ENCODE peak calls at places on chromosomes 7 and 10, in four cellular contexts. N is T-helper 17 cell, X is HS-5, O is NCI-H2081. M is an unnamed sample.

GRCh38 chr10:29858352-29859267 is 200.8 kb downstream of the JCAD start:
- DNase-seq in O (no peak), X (peak), N (no peak), M (no peak)

GRCh38 chr7:25025218-25025671 is 45.3 kb upstream of the OSBPL3 start:
- DNase-seq in N (no peak), X (peak), O (no peak), M (no peak)

GRCh38 chr7:102991540-102992214 is 78.9 kb downstream of the LRRC17 start:
- DNase-seq in X (peak), O (peak), N (no peak), M (no peak)

GRCh38 chr10:130175074-130175473 is 38.9 kb downstream of the GLRX3 start:
- DNase-seq in N (no peak), O (no peak), X (no peak), M (no peak)

GRCh38 chr10:36129051-36129450 is 487.0 kb upstream of the FZD8 start:
- DNase-seq in N (no peak), O (no peak), X (no peak), M (no peak)

GRCh38 chr7:20350518-20350951 is 19.8 kb downstream of the ITGB8 start:
- DNase-seq in N (no peak), X (no peak), O (no peak), M (no peak)

GRCh38 chr7:130901209-130901783 is 167.3 kb upstream of the KLF14 start:
- DNase-seq in X (no peak), O (no peak), N (no peak), M (no peak)

GRCh38 chr7:157612009-157612663 is 275.3 kb downstream of the DNAJB6 start:
- DNase-seq in O (no peak), N (no peak), X (no peak), M (no peak)

GRCh38 chr7:17966706-17967105 is 26.4 kb upstream of the SNX13 start:
- DNase-seq in X (no peak), O (no peak), N (no peak), M (no peak)

GRCh38 chr10:132439025-132439388 is 42.0 kb downstream of the PWWP2B start:
- DNase-seq in N (no peak), X (no peak), O (no peak), M (no peak)

GRCh38 chr7:90246184-90246583 is 1.2 kb downstream of the CFAP69 start:
- DNase-seq in X (no peak), N (no peak), O (no peak), M (no peak)

GRCh38 chr10:46547331-46547880 is 9.1 kb downstream of the GPRIN2 start:
- DNase-seq in O (no peak), N (no peak), X (no peak), M (no peak)

GRCh38 chr7:15158141-15158810 is 255.7 kb upstream of the DGKB start:
- DNase-seq in X (no peak), O (no peak), N (no peak), M (no peak)

GRCh38 chr10:71713135-71714040 is 6.2 kb downstream of the C10orf105 start:
- DNase-seq in O (no peak), N (no peak), X (no peak), M (no peak)

GRCh38 chr7:139095194-139095659 is 14.3 kb downstream of the ZC3HAV1 start:
- DNase-seq in X (no peak), N (peak), O (peak), M (peak)

GRCh38 chr7:101815826-101816488 is 1.5 kb upstream of the CUX1 start:
- DNase-seq in N (peak), X (no peak), O (peak), M (peak)

GRCh38 chr10:62482581-62482980 is 108.4 kb downstream of the ZNF365 start:
- DNase-seq in X (no peak), O (no peak), N (no peak), M (no peak)

GRCh38 chr10:129950651-129951050 is 13.4 kb downstream of the EBF3 start:
- DNase-seq in O (no peak), N (no peak), X (no peak), M (no peak)

GRCh38 chr10:118034755-118035154 is 12.0 kb downstream of the RAB11FIP2 start:
- DNase-seq in X (no peak), O (no peak), N (no peak), M (no peak)

GRCh38 chr10:43392757-43393156 is 16.2 kb downstream of the HNRNPF start:
- DNase-seq in X (no peak), O (no peak), N (no peak), M (no peak)

GRCh38 chr10:93752761-93753160 is 5.0 kb upstream of the LGI1 start:
- DNase-seq in X (peak), O (no peak), N (no peak), M (no peak)